ENCODE peak calls at places on chromosomes 3 and 15, in five cellular contexts. U is tibial artery, P is cardiac fibroblast, X is IMR-90, Y is testis. S is an unnamed sample.

GRCh38 chr3:127735767-127736693 is 63.3 kb downstream of the ABTB1 start:
- DNase-seq in X (peak; percentile 86), U (no peak), P (peak; percentile 81), Y (peak; percentile 58), S (peak; percentile 88)

GRCh38 chr15:43067717-43068461 is 37.9 kb downstream of the UBR1 start:
- DNase-seq in P (peak; percentile 54), X (peak; percentile 52), U (no peak), Y (no peak), S (peak; percentile 53)

GRCh38 chr3:20136231-20136630 is 49.8 kb downstream of the SGO1 start:
- DNase-seq in Y (no peak), X (peak; percentile 12), U (no peak), P (peak; percentile 3), S (peak; percentile 8)

GRCh38 chr15:42933886-42934667 is 13.5 kb upstream of the TTBK2 start:
- DNase-seq in U (no peak), P (no peak), X (peak; percentile 53), Y (no peak), S (no peak)

GRCh38 chr3:25911525-25912295 is 121.8 kb downstream of the OXSM start:
- DNase-seq in U (no peak), Y (no peak), X (no peak), P (no peak), S (no peak)

GRCh38 chr3:129409541-129409940 is 18.9 kb downstream of the EFCAB12 start:
- DNase-seq in X (peak; percentile 82), U (no peak), P (peak; percentile 67), Y (no peak), S (peak; percentile 53)

GRCh38 chr3:150760431-150761200 is 2.4 kb downstream of the SIAH2 start:
- DNase-seq in X (no peak), P (no peak), Y (no peak), U (no peak), S (no peak)

GRCh38 chr3:147921044-147921443 is 511.9 kb downstream of the ZIC1 start:
- DNase-seq in Y (no peak), U (no peak), X (peak; percentile 70), P (peak; percentile 25), S (peak; percentile 18)

GRCh38 chr3:13161021-13161759 is 88.0 kb upstream of the IQSEC1 start:
- DNase-seq in Y (no peak), P (no peak), U (peak; percentile 48), X (no peak), S (no peak)
- TF ChIP-seq CTCF in Y (no peak), P (no peak), U (no peak), X (peak; percentile 6), S (no peak)

GRCh38 chr15:78810003-78810376 is 1.3 kb downstream of the ADAMTS7 start:
- DNase-seq in X (no peak), P (no peak), Y (no peak), U (no peak), S (no peak)
- H3K4me3 ChIP-seq in X (peak overlapping the region; percentile 96), P (peak overlapping the region; percentile 69), Y (peak overlapping the region; percentile 73), U (peak overlapping the region; percentile 64), S (peak overlapping the region; percentile 2)

GRCh38 chr3:69535613-69536012 is 149.7 kb upstream of the FRMD4B start:
- DNase-seq in P (no peak), X (no peak), Y (no peak), U (no peak), S (no peak)
- TF ChIP-seq CTCF in P (no peak), X (no peak), Y (no peak), U (no peak), S (no peak)

DNA sequence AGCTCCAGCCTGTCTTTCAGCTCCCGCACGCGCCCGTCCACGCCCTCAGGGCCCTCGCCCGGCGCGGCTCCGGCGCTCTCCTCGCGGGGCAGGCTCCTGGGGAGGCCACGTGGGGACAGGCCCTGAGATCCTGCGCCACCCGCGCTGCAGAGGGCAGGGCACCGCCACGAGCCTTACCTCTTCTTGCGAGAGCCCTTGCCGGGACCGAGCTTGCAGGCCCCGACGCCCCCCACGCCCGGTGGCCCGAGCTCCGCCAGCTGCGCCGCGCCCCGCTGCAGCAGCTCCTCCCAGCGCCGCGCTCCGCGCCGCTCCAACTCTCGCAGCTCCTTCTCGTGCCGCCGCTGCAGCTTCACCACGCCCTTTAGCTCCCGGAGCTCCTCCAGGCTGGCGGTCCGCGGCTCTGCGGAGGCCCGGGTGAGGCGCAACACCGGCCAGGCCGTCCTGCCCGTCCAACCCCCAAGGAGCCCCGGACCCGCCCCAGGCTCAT is 8.3 kb upstream of the ANKRD63 start:
- DNase-seq in P (peak; percentile 64), U (no peak), X (peak; percentile 49), Y (peak; percentile 54), S (peak; percentile 56)
- H3K4me3 ChIP-seq in P (peak overlapping the region; percentile 24), U (peak overlapping the region; percentile 31), X (peak overlapping the region; percentile 27), Y (peak overlapping the region; percentile 53), S (no peak overlapping the region)

GRCh38 chr15:73539726-73540125 is 93.5 kb downstream of the NPTN start:
- DNase-seq in U (no peak), Y (no peak), P (no peak), X (no peak), S (no peak)
- TF ChIP-seq CTCF in U (no peak), Y (no peak), P (no peak), X (no peak), S (no peak)

DNA sequence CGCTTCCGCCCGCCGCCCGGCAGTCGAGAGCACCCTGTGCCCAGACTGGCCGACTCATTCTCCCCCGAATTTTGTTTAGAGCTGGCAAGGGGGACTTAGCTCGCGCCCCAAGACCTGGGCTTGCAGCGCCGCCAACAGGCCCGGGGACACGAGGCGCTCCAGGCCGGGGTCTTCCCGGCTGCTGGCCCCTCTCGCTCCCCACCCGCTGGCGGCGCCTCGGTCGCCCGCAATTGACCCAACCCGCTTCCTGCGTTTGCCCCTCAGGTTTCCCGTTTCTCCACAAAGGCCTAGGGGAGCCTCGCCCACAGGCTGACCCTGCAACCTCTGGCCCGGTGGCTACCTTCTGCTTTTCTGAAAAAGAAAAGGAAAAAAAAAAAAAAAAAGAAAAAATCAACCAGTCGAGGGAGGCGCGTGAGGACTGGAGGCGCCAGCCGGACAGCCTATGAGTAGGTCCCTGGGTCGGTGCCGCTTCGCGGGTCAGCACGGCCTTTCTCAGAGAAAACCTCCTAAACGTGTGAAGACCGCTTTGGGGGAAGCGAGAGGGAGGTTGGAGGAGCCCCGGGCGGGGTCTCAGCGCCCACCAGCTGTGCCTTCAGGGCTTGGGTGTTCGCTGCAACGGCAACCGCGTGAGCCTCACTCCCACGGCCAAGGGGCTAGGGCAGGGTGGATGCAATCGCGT is 7.2 kb downstream of the FOXL2 start:
- DNase-seq in U (peak; percentile 54), P (no peak), X (no peak), Y (peak; percentile 18), S (no peak)
- H3K4me3 ChIP-seq in U (no peak overlapping the region), P (no peak overlapping the region), X (no peak overlapping the region), Y (no peak overlapping the region), S (no peak overlapping the region)

S was measured in fibroblast of mammary gland.